ENCODE peak calls at places on chromosomes 16 and 17, in nine cellular contexts. One of them, this sample, is unnamed.

GRCh38 chr17:30970757-30971567 is at the start of gene RNF135:
- DNase-seq in hypothalamus: peak; percentile 26
- DNase-seq in AG08395: peak; percentile 96
- DNase-seq in cardiac fibroblast: peak; percentile 91
- DNase-seq in GM03348: peak; percentile 97
- DNase-seq in activated T-cell treated with anti-CD3 and anti-CD28 coated beads for 1 hour: peak; percentile 45
- DNase-seq in RCC 7860: peak; percentile 86
- DNase-seq in HCT116: peak; percentile 63
- DNase-seq in neural crest cell: peak; percentile 63
- DNase-seq in this sample: no peak

GRCh38 chr17:2776589-2777241 is 19.5 kb upstream of the RAP1GAP2 start:
- DNase-seq in hypothalamus: no peak
- DNase-seq in AG08395: no peak
- DNase-seq in cardiac fibroblast: no peak
- DNase-seq in GM03348: no peak
- DNase-seq in activated T-cell treated with anti-CD3 and anti-CD28 coated beads for 1 hour: no peak
- DNase-seq in RCC 7860: no peak
- DNase-seq in HCT116: no peak
- DNase-seq in neural crest cell: peak; percentile 37
- DNase-seq in this sample: peak; percentile 60

GRCh38 chr17:52789829-52790228 is 631.3 kb upstream of the CA10 start:
- DNase-seq in hypothalamus: no peak
- DNase-seq in AG08395: no peak
- DNase-seq in cardiac fibroblast: peak; percentile 4
- DNase-seq in GM03348: no peak
- DNase-seq in activated T-cell treated with anti-CD3 and anti-CD28 coated beads for 1 hour: no peak
- DNase-seq in RCC 7860: no peak
- DNase-seq in HCT116: no peak
- DNase-seq in neural crest cell: no peak
- DNase-seq in this sample: no peak

GRCh38 chr17:81436294-81436849 is 41.1 kb downstream of the BAHCC1 start:
- DNase-seq in hypothalamus: no peak
- DNase-seq in AG08395: peak; percentile 29
- DNase-seq in cardiac fibroblast: peak; percentile 46
- DNase-seq in GM03348: no peak
- DNase-seq in activated T-cell treated with anti-CD3 and anti-CD28 coated beads for 1 hour: no peak
- DNase-seq in RCC 7860: no peak
- DNase-seq in HCT116: no peak
- DNase-seq in neural crest cell: no peak
- DNase-seq in this sample: no peak

GRCh38 chr17:39165178-39165843 is 650 bp downstream of the ARL5C start:
- DNase-seq in hypothalamus: no peak
- DNase-seq in AG08395: no peak
- DNase-seq in cardiac fibroblast: no peak
- DNase-seq in GM03348: no peak
- DNase-seq in activated T-cell treated with anti-CD3 and anti-CD28 coated beads for 1 hour: no peak
- DNase-seq in RCC 7860: no peak
- DNase-seq in HCT116: no peak
- DNase-seq in neural crest cell: no peak
- DNase-seq in this sample: no peak

GRCh38 chr16:66964049-66964448 is 3.0 kb downstream of the CES3 start:
- DNase-seq in hypothalamus: no peak
- DNase-seq in AG08395: no peak
- DNase-seq in cardiac fibroblast: no peak
- DNase-seq in GM03348: no peak
- DNase-seq in activated T-cell treated with anti-CD3 and anti-CD28 coated beads for 1 hour: no peak
- DNase-seq in RCC 7860: no peak
- DNase-seq in HCT116: no peak
- DNase-seq in neural crest cell: no peak
- DNase-seq in this sample: no peak

GRCh38 chr16:4319454-4319853 is 3.6 kb downstream of the GLIS2 start:
- DNase-seq in hypothalamus: no peak
- DNase-seq in AG08395: peak; percentile 42
- DNase-seq in cardiac fibroblast: no peak
- DNase-seq in GM03348: peak; percentile 68
- DNase-seq in activated T-cell treated with anti-CD3 and anti-CD28 coated beads for 1 hour: no peak
- DNase-seq in RCC 7860: no peak
- DNase-seq in HCT116: no peak
- DNase-seq in neural crest cell: no peak
- DNase-seq in this sample: no peak

GRCh38 chr17:289409-289808 is 63.2 kb downstream of the RPH3AL start:
- DNase-seq in hypothalamus: no peak
- DNase-seq in AG08395: no peak
- DNase-seq in cardiac fibroblast: no peak
- DNase-seq in GM03348: no peak
- DNase-seq in activated T-cell treated with anti-CD3 and anti-CD28 coated beads for 1 hour: no peak
- DNase-seq in RCC 7860: no peak
- DNase-seq in HCT116: no peak
- DNase-seq in neural crest cell: no peak
- DNase-seq in this sample: no peak

GRCh38 chr17:4249452-4250029 is 14.2 kb downstream of the ANKFY1 start:
- DNase-seq in hypothalamus: no peak
- DNase-seq in AG08395: peak; percentile 51
- DNase-seq in cardiac fibroblast: peak; percentile 70
- DNase-seq in GM03348: peak; percentile 54
- DNase-seq in activated T-cell treated with anti-CD3 and anti-CD28 coated beads for 1 hour: no peak
- DNase-seq in RCC 7860: no peak
- DNase-seq in HCT116: no peak
- DNase-seq in neural crest cell: no peak
- DNase-seq in this sample: no peak

GRCh38 chr17:69361156-69361555 is 34.2 kb upstream of the ABCA5 start:
- DNase-seq in hypothalamus: no peak
- DNase-seq in AG08395: no peak
- DNase-seq in cardiac fibroblast: no peak
- DNase-seq in GM03348: no peak
- DNase-seq in activated T-cell treated with anti-CD3 and anti-CD28 coated beads for 1 hour: no peak
- DNase-seq in RCC 7860: no peak
- DNase-seq in HCT116: no peak
- DNase-seq in neural crest cell: no peak
- DNase-seq in this sample: no peak